ENCODE peak calls at places on chromosomes 4 and X, in six cellular contexts. N is Karpas-422, M is thyroid gland, J is right cardiac atrium, R is IMR-90, E is uterus. Z is an unnamed sample.

GRCh38 chrX:20267924-20268701 is 1.4 kb upstream of the RPS6KA3 start:
- DNase-seq in N (no peak), M (peak; percentile 70), J (peak; percentile 82), R (no peak), E (peak; percentile 60), Z (peak; percentile 88)

GRCh38 chr4:37693450-37694190 is 7.4 kb upstream of the RELL1 start:
- DNase-seq in N (no peak), M (no peak), J (no peak), R (peak; percentile 97), E (no peak), Z (no peak)

GRCh38 chr4:125315571-125316390 is 1.0 kb downstream of the FAT4 start:
- DNase-seq in N (no peak), M (peak; percentile 57), J (peak; percentile 86), R (peak; percentile 54), E (peak; percentile 33), Z (no peak)

GRCh38 chr4:184688447-184688846 is 38.9 kb downstream of the PRIMPOL start:
- DNase-seq in N (no peak), M (no peak), J (no peak), R (peak; percentile 95), E (no peak), Z (no peak)

GRCh38 chr4:164381859-164382258 is 372.1 kb upstream of the SMIM31 start:
- DNase-seq in N (no peak), M (no peak), J (no peak), R (no peak), E (no peak), Z (no peak)

GRCh38 chr4:83234902-83235644 is 49.5 kb downstream of the COQ2 start:
- DNase-seq in N (no peak), M (no peak), J (no peak), R (no peak), E (no peak), Z (no peak)

GRCh38 chr4:143089291-143089690 is 95.4 kb upstream of the USP38 start:
- DNase-seq in N (no peak), M (no peak), J (no peak), R (no peak), E (no peak), Z (no peak)

GRCh38 chr4:32342054-32342453 is 1621.9 kb downstream of the PCDH7 start:
- DNase-seq in N (no peak), M (no peak), J (no peak), R (no peak), E (no peak), Z (no peak)

GRCh38 chr4:168917150-168917779 is 92.8 kb downstream of the CBR4 start:
- DNase-seq in N (peak; percentile 59), M (no peak), J (no peak), R (peak; percentile 54), E (no peak), Z (no peak)

GRCh38 chrX:82232679-82233078 is 1030.8 kb downstream of the SH3BGRL start:
- DNase-seq in N (no peak), M (no peak), J (no peak), R (no peak), E (no peak), Z (no peak)

GRCh38 chrX:123424546-123424945 is 240.5 kb downstream of the GRIA3 start:
- DNase-seq in N (no peak), M (no peak), J (no peak), R (peak; percentile 27), E (no peak), Z (no peak)

GRCh38 chr4:8475751-8476575 is 35.4 kb downstream of the TRMT44 start:
- DNase-seq in N (no peak), M (no peak), J (no peak), R (no peak), E (no peak), Z (no peak)

GRCh38 chr4:159655547-159655946 is 552.7 kb downstream of the RAPGEF2 start:
- DNase-seq in N (no peak), M (no peak), J (no peak), R (no peak), E (no peak), Z (no peak)

GRCh38 chrX:41733939-41734338 is 10.0 kb downstream of the GPR82 start:
- DNase-seq in N (peak; percentile 80), M (peak; percentile 7), J (no peak), R (no peak), E (no peak), Z (no peak)

GRCh38 chr4:8336412-8337075 is 67.0 kb downstream of the HTRA3 start:
- DNase-seq in N (no peak), M (no peak), J (no peak), R (peak; percentile 55), E (no peak), Z (peak; percentile 61)

GRCh38 chr4:122873146-122873545 is 46.5 kb downstream of the FGF2 start:
- DNase-seq in N (no peak), M (no peak), J (no peak), R (no peak), E (no peak), Z (no peak)

GRCh38 chrX:143642426-143642825 is 6.5 kb upstream of the SLITRK4 start:
- DNase-seq in N (no peak), M (no peak), J (no peak), R (no peak), E (no peak), Z (no peak)

GRCh38 chrX:135213200-135213844 is 38.5 kb upstream of the ETDA start:
- DNase-seq in N (no peak), M (no peak), J (no peak), R (no peak), E (no peak), Z (no peak)

GRCh38 chr4:177108708-177109107 is 201.0 kb upstream of the NEIL3 start:
- DNase-seq in N (no peak), M (no peak), J (no peak), R (peak; percentile 68), E (no peak), Z (no peak)

GRCh38 chrX:7552758-7553157 is 290.2 kb upstream of the VCX start:
- DNase-seq in N (no peak), M (no peak), J (no peak), R (no peak), E (no peak), Z (no peak)

GRCh38 chrX:19990225-19990518 is 689 bp downstream of the BCLAF3 start:
- DNase-seq in N (peak; percentile 49), M (no peak), J (peak; percentile 51), R (no peak), E (no peak), Z (no peak)

GRCh38 chrX:15853586-15854079 is 980 bp downstream of the AP1S2 start:
- DNase-seq in N (peak; percentile 54), M (no peak), J (no peak), R (no peak), E (no peak), Z (no peak)

GRCh38 chr4:157043131-157043530 is 32.8 kb upstream of the GLRB start:
- DNase-seq in N (no peak), M (no peak), J (no peak), R (peak; percentile 51), E (no peak), Z (no peak)

GRCh38 chr4:6925357-6925836 is 15.8 kb downstream of the TBC1D14 start:
- DNase-seq in N (no peak), M (no peak), J (peak; percentile 68), R (no peak), E (no peak), Z (no peak)
- H3K4me3 ChIP-seq in N (no peak overlapping the region), M (no peak overlapping the region), J (no peak overlapping the region), R (no peak overlapping the region), E (no peak overlapping the region), Z (no peak overlapping the region)

GRCh38 chrX:25003066-25003849 is 12.5 kb downstream of the ARX start:
- DNase-seq in N (no peak), M (no peak), J (no peak), R (no peak), E (no peak), Z (no peak)

GRCh38 chrX:24996096-24996709 is 19.6 kb downstream of the ARX start:
- DNase-seq in N (no peak), M (no peak), J (no peak), R (no peak), E (no peak), Z (no peak)

GRCh38 chrX:25002658-25003015 is 13.1 kb downstream of the ARX start:
- DNase-seq in N (no peak), M (no peak), J (no peak), R (no peak), E (no peak), Z (no peak)

GRCh38 chrX:25001808-25002657 is 13.7 kb downstream of the ARX start:
- DNase-seq in N (no peak), M (no peak), J (no peak), R (no peak), E (no peak), Z (no peak)

GRCh38 chrX:24999501-24999900 is 16.3 kb downstream of the ARX start:
- DNase-seq in N (no peak), M (no peak), J (no peak), R (no peak), E (no peak), Z (no peak)
- H3K4me3 ChIP-seq in N (no peak overlapping the region), M (no peak overlapping the region), J (no peak overlapping the region), R (no peak overlapping the region), E (no peak overlapping the region), Z (no peak overlapping the region)

GRCh38 chrX:48102874-48103374 is 27.5 kb upstream of the SPACA5B start:
- DNase-seq in N (no peak), M (no peak), J (no peak), R (no peak), E (no peak), Z (no peak)
- H3K4me3 ChIP-seq in N (no peak overlapping the region), M (no peak overlapping the region), J (no peak overlapping the region), R (no peak overlapping the region), E (no peak overlapping the region), Z (no peak overlapping the region)

GRCh38 chr4:35730414-35730813 is 513.9 kb downstream of the ARAP2 start:
- DNase-seq in N (no peak), M (no peak), J (no peak), R (no peak), E (no peak), Z (no peak)

GRCh38 chr4:35723973-35724372 is 520.3 kb downstream of the ARAP2 start:
- DNase-seq in N (no peak), M (no peak), J (no peak), R (no peak), E (no peak), Z (no peak)

DNA sequence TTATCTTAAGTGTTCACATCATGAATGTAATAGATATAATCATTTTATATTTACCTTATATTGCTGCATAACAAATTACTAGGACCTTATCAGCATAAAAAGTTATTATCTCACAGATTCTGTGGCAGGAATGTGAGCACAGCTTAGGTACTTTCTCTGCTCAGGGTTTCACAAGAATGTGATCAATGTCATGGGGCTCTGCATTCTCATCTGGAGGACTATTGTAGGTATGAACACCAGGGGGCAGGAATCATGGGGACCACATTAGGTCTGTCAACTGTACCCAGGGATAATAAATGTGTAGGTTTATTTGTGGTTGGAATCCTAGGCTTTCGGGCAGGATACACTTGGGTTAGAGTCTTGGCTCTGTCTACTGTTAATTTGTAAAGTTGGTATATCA is 519.2 kb downstream of the ARAP2 start:
- DNase-seq in N (no peak), M (no peak), J (no peak), R (no peak), E (no peak), Z (no peak)
- H3K4me3 ChIP-seq in N (no peak overlapping the region), M (no peak overlapping the region), J (no peak overlapping the region), R (no peak overlapping the region), E (no peak overlapping the region), Z (no peak overlapping the region)

GRCh38 chr4:141134051-141134450 is 782 bp upstream of the RNF150 start:
- DNase-seq in N (no peak), M (no peak), J (no peak), R (peak; percentile 61), E (no peak), Z (no peak)
- H3K4me3 ChIP-seq in N (no peak overlapping the region), M (no peak overlapping the region), J (no peak overlapping the region), R (no peak overlapping the region), E (no peak overlapping the region), Z (no peak overlapping the region)